ENCODE peak calls at places on chromosomes 11 and 22, in five cellular contexts. R is tibial nerve; W is CD4-positive, alpha-beta T cell; B is SK-N-SH; T is breast epithelium. M is an unnamed sample.

GRCh38 chr22:18108187-18108586 is 2.4 kb upstream of the TUBA8 start:
- DNase-seq in R (no peak), W (no peak), B (no peak), T (no peak), M (no peak)

GRCh38 chr11:112734207-112734606 is 227.0 kb upstream of the NCAM1 start:
- DNase-seq in R (no peak), W (no peak), B (no peak), T (no peak), M (peak; percentile 17)

GRCh38 chr11:61055776-61056175 is 46.5 kb upstream of the CD5 start:
- DNase-seq in R (no peak), W (no peak), B (no peak), T (no peak), M (no peak)

GRCh38 chr22:47174096-47174495 is 411.6 kb downstream of the TBC1D22A start:
- DNase-seq in R (peak; percentile 9), W (no peak), B (no peak), T (no peak), M (no peak)

GRCh38 chr22:46879083-46879482 is 116.6 kb downstream of the TBC1D22A start:
- DNase-seq in R (peak; percentile 41), W (no peak), B (no peak), T (no peak), M (no peak)

GRCh38 chr11:63683133-63683991 is 2.1 kb downstream of the RTN3 start:
- DNase-seq in R (no peak), W (no peak), B (no peak), T (no peak), M (no peak)

GRCh38 chr11:120121336-120121735 is 16.6 kb downstream of the TRIM29 start:
- DNase-seq in R (no peak), W (no peak), B (no peak), T (no peak), M (no peak)

GRCh38 chr22:26826431-26826935 is 169.1 kb downstream of the MIAT start:
- DNase-seq in R (no peak), W (no peak), B (no peak), T (no peak), M (no peak)

GRCh38 chr11:93784935-93785360 is 866 bp downstream of the MED17 start:
- DNase-seq in R (no peak), W (no peak), B (peak; percentile 21), T (no peak), M (no peak)

GRCh38 chr11:31340903-31341572 is 28.5 kb downstream of the DCDC1 start:
- DNase-seq in R (no peak), W (no peak), B (peak; percentile 12), T (no peak), M (peak; percentile 17)

GRCh38 chr11:130068986-130069683 is 559 bp upstream of the APLP2 start:
- DNase-seq in R (peak; percentile 43), W (peak; percentile 50), B (no peak), T (peak; percentile 80), M (no peak)

GRCh38 chr11:35040221-35040942 is 98.6 kb upstream of the CD44 start:
- DNase-seq in R (no peak), W (peak; percentile 61), B (no peak), T (no peak), M (peak; percentile 57)

GRCh38 chr22:19972251-19972650 is 30.6 kb upstream of the TXNRD2 start:
- DNase-seq in R (no peak), W (no peak), B (no peak), T (no peak), M (no peak)

GRCh38 chr11:46256540-46257001 is 20.9 kb upstream of the CREB3L1 start:
- DNase-seq in R (no peak), W (no peak), B (no peak), T (no peak), M (no peak)

GRCh38 chr22:29478326-29479276 is 1.4 kb upstream of the NEFH start:
- DNase-seq in R (no peak), W (peak; percentile 10), B (peak; percentile 52), T (no peak), M (no peak)

GRCh38 chr11:45828996-45829395 is 18.3 kb upstream of the CRY2 start:
- DNase-seq in R (no peak), W (no peak), B (no peak), T (no peak), M (no peak)

GRCh38 chr11:353315-353857 is 15.9 kb upstream of the B4GALNT4 start:
- DNase-seq in R (peak; percentile 80), W (no peak), B (no peak), T (peak; percentile 84), M (no peak)

GRCh38 chr22:41899110-41899509 is 15.8 kb downstream of the SHISA8 start:
- DNase-seq in R (no peak), W (no peak), B (no peak), T (no peak), M (no peak)

DNA sequence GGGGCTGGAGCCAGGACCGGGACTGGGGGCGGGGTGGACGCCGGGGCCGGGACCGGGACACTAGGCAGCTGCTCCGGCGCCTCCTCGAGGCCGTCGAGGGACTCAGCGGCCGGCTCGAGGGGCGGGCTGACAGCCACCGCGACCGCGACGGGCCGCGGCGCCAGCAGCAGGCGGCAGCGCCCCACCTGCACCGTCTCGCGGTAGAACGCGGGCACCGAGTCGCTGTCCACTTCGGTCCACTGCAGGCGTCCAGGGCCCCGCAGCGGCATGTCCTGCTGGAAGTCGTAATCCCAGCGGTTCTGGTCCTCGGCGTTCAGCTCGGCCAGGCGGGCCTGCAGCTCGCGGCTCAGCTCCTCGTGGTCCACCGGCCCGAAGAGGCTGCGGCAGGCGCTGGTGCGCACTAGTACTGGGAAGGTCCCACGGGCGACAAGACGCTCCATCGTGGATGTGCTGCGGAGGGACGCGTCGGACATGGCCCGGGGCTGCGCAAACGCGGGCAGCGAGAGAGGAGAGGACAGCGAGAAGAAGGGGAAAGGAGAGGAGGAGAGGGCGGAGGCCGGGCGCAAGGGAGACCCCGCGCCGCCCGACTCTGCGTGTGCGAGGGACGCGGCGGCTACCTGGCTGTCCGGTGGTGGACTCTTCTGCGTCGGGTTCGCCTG is 429 bp downstream of the CDKN1C start:
- DNase-seq in R (no peak), W (peak; percentile 11), B (peak; percentile 87), T (peak; percentile 69), M (peak; percentile 78)
- TF ChIP-seq CTCF in R (peak; percentile 47), W (peak; percentile 22), B (peak; percentile 9), T (no peak), M (peak; percentile 19)

GRCh38 chr11:67119577-67120391 is 721 bp downstream of the KDM2A start:
- DNase-seq in R (no peak), W (peak; percentile 7), B (peak; percentile 79), T (no peak), M (peak; percentile 62)
- TF ChIP-seq CTCF in R (peak; percentile 14), W (no peak), B (no peak), T (no peak), M (no peak)

GRCh38 chr11:131534031-131534430 is 163.6 kb downstream of the NTM start:
- DNase-seq in R (no peak), W (no peak), B (no peak), T (no peak), M (no peak)
- TF ChIP-seq CTCF in R (no peak), W (no peak), B (no peak), T (no peak), M (no peak)

DNA sequence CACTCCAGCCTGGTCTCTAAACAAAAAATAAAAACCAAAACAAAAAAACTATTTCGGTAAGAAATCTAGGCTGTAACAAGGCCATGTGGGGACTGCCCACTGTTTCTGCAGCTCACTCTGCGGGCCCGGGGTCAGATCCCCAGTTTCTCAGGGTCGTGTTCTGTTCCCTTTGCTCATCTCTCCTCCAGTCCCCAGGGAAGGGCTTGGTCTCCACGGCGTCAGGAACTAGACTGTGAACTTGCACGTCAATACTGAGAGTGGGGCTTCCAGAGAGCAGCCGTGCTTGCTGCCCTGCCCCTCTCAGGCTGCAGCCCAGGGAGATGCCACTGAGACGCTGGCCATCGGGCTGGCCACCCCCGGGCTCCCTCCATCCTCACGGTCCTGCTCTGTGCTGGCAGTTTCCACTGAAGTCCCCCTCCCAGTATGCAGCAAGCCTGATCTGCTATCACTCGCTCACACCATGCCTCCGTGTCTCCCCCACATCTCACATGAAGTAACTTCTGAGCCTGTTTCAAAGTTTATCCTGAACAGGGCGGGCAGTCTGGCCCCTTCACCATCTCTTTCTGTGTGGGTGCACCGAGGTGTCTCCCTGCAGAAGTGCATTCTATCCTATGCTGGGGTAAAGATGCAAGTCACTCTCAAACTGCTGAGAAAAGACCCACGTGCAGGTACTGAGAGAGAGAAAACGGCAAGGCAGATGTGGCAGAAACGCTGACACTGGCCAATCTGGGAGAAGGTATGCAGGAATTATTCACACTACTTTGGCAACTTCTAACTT is 33.8 kb upstream of the MOB2 start:
- DNase-seq in R (no peak), W (no peak), B (no peak), T (no peak), M (no peak)
- TF ChIP-seq CTCF in R (no peak), W (no peak), B (no peak), T (no peak), M (no peak)

GRCh38 chr22:35229865-35230264 is 27.4 kb upstream of the HMGXB4 start:
- DNase-seq in R (no peak), W (no peak), B (no peak), T (no peak), M (no peak)
- TF ChIP-seq CTCF in R (no peak), W (no peak), B (no peak), T (no peak), M (no peak)

DNA sequence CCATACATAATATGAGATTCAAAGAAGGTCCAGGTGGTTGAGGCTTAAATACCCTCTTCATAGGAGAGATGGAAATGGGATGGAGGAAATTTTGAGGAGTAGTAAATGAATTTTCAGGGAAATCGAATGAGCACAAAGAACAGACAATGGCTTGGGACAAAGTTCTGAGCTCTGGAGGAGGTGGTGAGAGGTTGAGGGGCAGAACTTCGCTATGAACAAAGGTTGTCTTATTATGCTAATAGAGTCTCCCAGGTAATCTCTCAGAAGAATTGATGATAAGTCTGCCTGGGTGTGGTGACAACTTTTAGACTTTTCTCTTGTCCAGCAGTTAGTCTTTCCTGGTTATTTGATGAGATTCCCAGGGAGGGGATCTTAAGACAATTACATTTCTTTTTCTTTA is 326.2 kb downstream of the BUD13 start:
- DNase-seq in R (no peak), W (no peak), B (no peak), T (no peak), M (no peak)
- TF ChIP-seq CTCF in R (no peak), W (no peak), B (no peak), T (no peak), M (no peak)

GRCh38 chr11:89205378-89205777 is 27.7 kb downstream of the TYR start:
- DNase-seq in R (no peak), W (no peak), B (no peak), T (no peak), M (no peak)
- TF ChIP-seq CTCF in R (no peak), W (no peak), B (peak; percentile 35), T (no peak), M (no peak)

GRCh38 chr11:72826191-72826941 is 12.2 kb downstream of the ATG16L2 start:
- DNase-seq in R (no peak), W (no peak), B (no peak), T (no peak), M (no peak)

GRCh38 chr11:72829178-72829577 is 15.0 kb downstream of the ATG16L2 start:
- DNase-seq in R (no peak), W (no peak), B (no peak), T (no peak), M (no peak)

GRCh38 chr11:72826942-72827480 is 12.8 kb downstream of the ATG16L2 start:
- DNase-seq in R (no peak), W (no peak), B (no peak), T (no peak), M (no peak)

GRCh38 chr11:72828692-72829101 is 14.5 kb downstream of the ATG16L2 start:
- DNase-seq in R (no peak), W (no peak), B (no peak), T (no peak), M (no peak)

GRCh38 chr11:72828081-72828567 is 13.9 kb downstream of the ATG16L2 start:
- DNase-seq in R (no peak), W (no peak), B (no peak), T (no peak), M (no peak)
- TF ChIP-seq CTCF in R (no peak), W (no peak), B (no peak), T (no peak), M (no peak)

GRCh38 chr11:78417888-78418583 is 416 bp upstream of the GAB2 start:
- DNase-seq in R (peak; percentile 64), W (peak; percentile 74), B (peak; percentile 92), T (peak; percentile 66), M (peak; percentile 92)
- TF ChIP-seq CTCF in R (no peak), W (no peak), B (no peak), T (no peak), M (peak; percentile 0)